ENCODE peak calls at places on chromosomes 6 and 20, in ten cellular contexts. One of them, this sample, is unnamed.

GRCh38 chr6:125913864-125914351 is 42.7 kb upstream of the HINT3 start:
- DNase-seq in fibroblast of lung: peak; percentile 99
- DNase-seq in neural progenitor cell: no peak
- DNase-seq in transverse colon: peak; percentile 69
- DNase-seq in aorta: no peak
- DNase-seq in thoracic aorta: no peak
- DNase-seq in iPS DF 6.9: no peak
- DNase-seq in CD8-positive, alpha-beta T cell: no peak
- DNase-seq in tibial artery: no peak
- DNase-seq in esophagus squamous epithelium: no peak
- DNase-seq in this sample: peak; percentile 41

GRCh38 chr20:47607208-47607613 is 105.5 kb downstream of the NCOA3 start:
- DNase-seq in fibroblast of lung: peak; percentile 72
- DNase-seq in neural progenitor cell: no peak
- DNase-seq in transverse colon: no peak
- DNase-seq in aorta: no peak
- DNase-seq in thoracic aorta: no peak
- DNase-seq in iPS DF 6.9: no peak
- DNase-seq in CD8-positive, alpha-beta T cell: no peak
- DNase-seq in tibial artery: no peak
- DNase-seq in esophagus squamous epithelium: no peak
- DNase-seq in this sample: no peak

GRCh38 chr20:36145877-36146707 is 8.4 kb upstream of the EPB41L1 start:
- DNase-seq in fibroblast of lung: peak; percentile 45
- DNase-seq in neural progenitor cell: no peak
- DNase-seq in transverse colon: no peak
- DNase-seq in aorta: peak; percentile 81
- DNase-seq in thoracic aorta: peak; percentile 44
- DNase-seq in iPS DF 6.9: no peak
- DNase-seq in CD8-positive, alpha-beta T cell: no peak
- DNase-seq in tibial artery: peak; percentile 84
- DNase-seq in esophagus squamous epithelium: no peak
- DNase-seq in this sample: no peak

GRCh38 chr6:167079853-167080297 is 43.0 kb upstream of the CCR6 start:
- DNase-seq in fibroblast of lung: no peak
- DNase-seq in neural progenitor cell: no peak
- DNase-seq in transverse colon: peak; percentile 54
- DNase-seq in aorta: no peak
- DNase-seq in thoracic aorta: no peak
- DNase-seq in iPS DF 6.9: no peak
- DNase-seq in CD8-positive, alpha-beta T cell: peak; percentile 27
- DNase-seq in tibial artery: no peak
- DNase-seq in esophagus squamous epithelium: no peak
- DNase-seq in this sample: peak; percentile 8

GRCh38 chr20:845226-845868 is 11.8 kb downstream of the FAM110A start:
- DNase-seq in fibroblast of lung: no peak
- DNase-seq in neural progenitor cell: peak; percentile 31
- DNase-seq in transverse colon: no peak
- DNase-seq in aorta: no peak
- DNase-seq in thoracic aorta: no peak
- DNase-seq in iPS DF 6.9: no peak
- DNase-seq in CD8-positive, alpha-beta T cell: no peak
- DNase-seq in tibial artery: no peak
- DNase-seq in esophagus squamous epithelium: no peak
- DNase-seq in this sample: no peak

GRCh38 chr6:166760288-166760687 is 133.2 kb upstream of the RPS6KA2 start:
- DNase-seq in fibroblast of lung: no peak
- DNase-seq in neural progenitor cell: no peak
- DNase-seq in transverse colon: no peak
- DNase-seq in aorta: no peak
- DNase-seq in thoracic aorta: no peak
- DNase-seq in iPS DF 6.9: no peak
- DNase-seq in CD8-positive, alpha-beta T cell: peak; percentile 32
- DNase-seq in tibial artery: no peak
- DNase-seq in esophagus squamous epithelium: no peak
- DNase-seq in this sample: no peak

GRCh38 chr6:57040011-57040410 is 6.5 kb upstream of the KIAA1586 start:
- DNase-seq in fibroblast of lung: no peak
- DNase-seq in neural progenitor cell: peak; percentile 17
- DNase-seq in transverse colon: no peak
- DNase-seq in aorta: no peak
- DNase-seq in thoracic aorta: no peak
- DNase-seq in iPS DF 6.9: peak; percentile 39
- DNase-seq in CD8-positive, alpha-beta T cell: no peak
- DNase-seq in tibial artery: no peak
- DNase-seq in esophagus squamous epithelium: no peak
- DNase-seq in this sample: no peak

GRCh38 chr20:35601990-35602389 is 13.6 kb upstream of the SPAG4 start:
- DNase-seq in fibroblast of lung: no peak
- DNase-seq in neural progenitor cell: no peak
- DNase-seq in transverse colon: no peak
- DNase-seq in aorta: no peak
- DNase-seq in thoracic aorta: no peak
- DNase-seq in iPS DF 6.9: no peak
- DNase-seq in CD8-positive, alpha-beta T cell: no peak
- DNase-seq in tibial artery: no peak
- DNase-seq in esophagus squamous epithelium: no peak
- DNase-seq in this sample: no peak

GRCh38 chr6:46787871-46788270 is 5.3 kb upstream of the MEP1A start:
- DNase-seq in fibroblast of lung: no peak
- DNase-seq in neural progenitor cell: no peak
- DNase-seq in transverse colon: no peak
- DNase-seq in aorta: no peak
- DNase-seq in thoracic aorta: no peak
- DNase-seq in iPS DF 6.9: no peak
- DNase-seq in CD8-positive, alpha-beta T cell: no peak
- DNase-seq in tibial artery: no peak
- DNase-seq in esophagus squamous epithelium: no peak
- DNase-seq in this sample: no peak

GRCh38 chr6:19860235-19860877 is 23.2 kb downstream of the ID4 start:
- DNase-seq in fibroblast of lung: no peak
- DNase-seq in neural progenitor cell: no peak
- DNase-seq in transverse colon: peak; percentile 45
- DNase-seq in aorta: no peak
- DNase-seq in thoracic aorta: no peak
- DNase-seq in iPS DF 6.9: no peak
- DNase-seq in CD8-positive, alpha-beta T cell: no peak
- DNase-seq in tibial artery: no peak
- DNase-seq in esophagus squamous epithelium: no peak
- DNase-seq in this sample: no peak

GRCh38 chr6:33672808-33673207 is 38.7 kb downstream of the UQCC2 start:
- DNase-seq in fibroblast of lung: peak; percentile 95
- DNase-seq in neural progenitor cell: peak; percentile 57
- DNase-seq in transverse colon: no peak
- DNase-seq in aorta: peak; percentile 94
- DNase-seq in thoracic aorta: peak; percentile 69
- DNase-seq in iPS DF 6.9: no peak
- DNase-seq in CD8-positive, alpha-beta T cell: no peak
- DNase-seq in tibial artery: peak; percentile 96
- DNase-seq in esophagus squamous epithelium: no peak
- DNase-seq in this sample: peak; percentile 91

GRCh38 chr6:24223131-24223715 is 97.2 kb downstream of the NRSN1 start:
- DNase-seq in fibroblast of lung: peak; percentile 56
- DNase-seq in neural progenitor cell: no peak
- DNase-seq in transverse colon: no peak
- DNase-seq in aorta: no peak
- DNase-seq in thoracic aorta: no peak
- DNase-seq in iPS DF 6.9: no peak
- DNase-seq in CD8-positive, alpha-beta T cell: no peak
- DNase-seq in tibial artery: no peak
- DNase-seq in esophagus squamous epithelium: no peak
- DNase-seq in this sample: no peak

GRCh38 chr6:116010400-116011095 is 50.1 kb downstream of the FRK start:
- DNase-seq in fibroblast of lung: peak; percentile 81
- DNase-seq in neural progenitor cell: peak; percentile 75
- DNase-seq in transverse colon: peak; percentile 78
- DNase-seq in aorta: peak; percentile 79
- DNase-seq in thoracic aorta: peak; percentile 53
- DNase-seq in iPS DF 6.9: peak; percentile 37
- DNase-seq in CD8-positive, alpha-beta T cell: peak; percentile 40
- DNase-seq in tibial artery: peak; percentile 80
- DNase-seq in esophagus squamous epithelium: no peak
- DNase-seq in this sample: peak; percentile 62

GRCh38 chr6:162621246-162621645 is 106.3 kb downstream of the PRKN start:
- DNase-seq in fibroblast of lung: peak; percentile 42
- DNase-seq in neural progenitor cell: peak; percentile 33
- DNase-seq in transverse colon: no peak
- DNase-seq in aorta: no peak
- DNase-seq in thoracic aorta: no peak
- DNase-seq in iPS DF 6.9: no peak
- DNase-seq in CD8-positive, alpha-beta T cell: no peak
- DNase-seq in tibial artery: no peak
- DNase-seq in esophagus squamous epithelium: no peak
- DNase-seq in this sample: no peak

DNA sequence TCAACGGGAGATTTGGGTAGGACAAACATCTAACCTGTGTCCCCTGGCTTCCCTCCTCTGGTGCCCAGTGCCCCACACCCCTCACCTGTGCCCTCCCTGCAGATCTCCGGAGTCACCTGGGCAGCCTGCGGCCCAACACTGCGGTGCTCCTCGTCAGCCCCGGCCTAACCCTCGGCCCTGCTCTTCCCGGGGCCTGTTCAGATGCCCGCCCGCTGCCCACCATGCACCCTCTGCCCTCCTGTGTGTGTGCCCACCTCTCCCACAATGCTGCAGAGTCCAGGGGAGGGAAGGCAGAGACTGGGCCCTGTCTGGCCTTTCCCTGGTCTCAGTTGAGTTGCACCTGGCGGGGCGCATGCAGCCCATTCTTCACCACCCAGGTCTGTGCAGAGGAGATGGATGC is 349.3 kb downstream of the CDH4 start:
- DNase-seq in fibroblast of lung: no peak
- DNase-seq in neural progenitor cell: no peak
- DNase-seq in transverse colon: no peak
- DNase-seq in aorta: no peak
- DNase-seq in thoracic aorta: no peak
- DNase-seq in iPS DF 6.9: no peak
- DNase-seq in CD8-positive, alpha-beta T cell: no peak
- DNase-seq in tibial artery: no peak
- DNase-seq in esophagus squamous epithelium: no peak
- DNase-seq in this sample: no peak
- H3K9me3 ChIP-seq in fibroblast of lung: no peaks in the 10 kb centered on the region
- H3K9me3 ChIP-seq in neural progenitor cell: no peaks in the 10 kb centered on the region
- H3K9me3 ChIP-seq in transverse colon: no peaks in the 10 kb centered on the region
- H3K9me3 ChIP-seq in aorta: peaks cover under 1% of the 10 kb centered on the region
- H3K9me3 ChIP-seq in thoracic aorta: peaks cover 9% of the 10 kb centered on the region
- H3K9me3 ChIP-seq in iPS DF 6.9: no peaks in the 10 kb centered on the region
- H3K9me3 ChIP-seq in CD8-positive, alpha-beta T cell: no peaks in the 10 kb centered on the region
- H3K9me3 ChIP-seq in tibial artery: peaks cover 39% of the 10 kb centered on the region
- H3K9me3 ChIP-seq in esophagus squamous epithelium: no peaks in the 10 kb centered on the region
- H3K9me3 ChIP-seq in this sample: no peaks in the 10 kb centered on the region

GRCh38 chr6:169850154-169850553 is 98.7 kb downstream of the ERMARD start:
- DNase-seq in fibroblast of lung: no peak
- DNase-seq in neural progenitor cell: no peak
- DNase-seq in transverse colon: no peak
- DNase-seq in aorta: no peak
- DNase-seq in thoracic aorta: no peak
- DNase-seq in iPS DF 6.9: no peak
- DNase-seq in CD8-positive, alpha-beta T cell: no peak
- DNase-seq in tibial artery: no peak
- DNase-seq in esophagus squamous epithelium: no peak
- DNase-seq in this sample: no peak
- H3K9me3 ChIP-seq in fibroblast of lung: no peaks in the 10 kb centered on the region
- H3K9me3 ChIP-seq in neural progenitor cell: no peaks in the 10 kb centered on the region
- H3K9me3 ChIP-seq in transverse colon: no peaks in the 10 kb centered on the region
- H3K9me3 ChIP-seq in aorta: no peaks in the 10 kb centered on the region
- H3K9me3 ChIP-seq in thoracic aorta: no peaks in the 10 kb centered on the region
- H3K9me3 ChIP-seq in iPS DF 6.9: no peaks in the 10 kb centered on the region
- H3K9me3 ChIP-seq in CD8-positive, alpha-beta T cell: no peaks in the 10 kb centered on the region
- H3K9me3 ChIP-seq in tibial artery: no peaks in the 10 kb centered on the region
- H3K9me3 ChIP-seq in esophagus squamous epithelium: no peaks in the 10 kb centered on the region
- H3K9me3 ChIP-seq in this sample: no peaks in the 10 kb centered on the region

DNA sequence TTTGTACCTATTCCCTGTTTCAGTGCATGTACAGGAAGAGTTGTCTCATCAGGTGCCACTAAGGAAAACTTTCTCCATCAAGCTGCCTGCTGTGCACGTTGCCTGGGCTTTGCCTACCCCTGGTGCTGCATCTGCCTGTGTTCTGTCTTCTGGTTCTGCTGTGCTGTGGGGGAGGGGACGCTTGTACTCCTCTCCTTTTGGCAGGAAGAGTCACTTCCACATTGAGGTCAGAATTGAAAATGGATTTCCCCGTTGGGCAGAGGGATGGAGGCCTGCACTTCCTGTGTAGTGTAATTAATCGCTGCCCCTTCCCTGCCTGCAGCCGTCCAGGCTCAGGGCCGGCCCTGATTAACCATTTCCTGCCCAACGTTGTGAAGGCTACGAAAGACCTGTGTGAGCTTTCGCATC is 153.3 kb downstream of the SCML4 start:
- DNase-seq in fibroblast of lung: peak; percentile 54
- DNase-seq in neural progenitor cell: peak; percentile 30
- DNase-seq in transverse colon: peak; percentile 41
- DNase-seq in aorta: peak; percentile 83
- DNase-seq in thoracic aorta: no peak
- DNase-seq in iPS DF 6.9: no peak
- DNase-seq in CD8-positive, alpha-beta T cell: no peak
- DNase-seq in tibial artery: peak; percentile 69
- DNase-seq in esophagus squamous epithelium: no peak
- DNase-seq in this sample: no peak
- H3K9me3 ChIP-seq in fibroblast of lung: no peaks in the 10 kb centered on the region
- H3K9me3 ChIP-seq in neural progenitor cell: no peaks in the 10 kb centered on the region
- H3K9me3 ChIP-seq in transverse colon: no peaks in the 10 kb centered on the region
- H3K9me3 ChIP-seq in aorta: no peaks in the 10 kb centered on the region
- H3K9me3 ChIP-seq in thoracic aorta: no peaks in the 10 kb centered on the region
- H3K9me3 ChIP-seq in iPS DF 6.9: no peaks in the 10 kb centered on the region
- H3K9me3 ChIP-seq in CD8-positive, alpha-beta T cell: no peaks in the 10 kb centered on the region
- H3K9me3 ChIP-seq in tibial artery: no peaks in the 10 kb centered on the region
- H3K9me3 ChIP-seq in esophagus squamous epithelium: no peaks in the 10 kb centered on the region
- H3K9me3 ChIP-seq in this sample: no peaks in the 10 kb centered on the region

GRCh38 chr6:168349718-168350117 is 30.1 kb upstream of the DACT2 start:
- DNase-seq in fibroblast of lung: no peak
- DNase-seq in neural progenitor cell: no peak
- DNase-seq in transverse colon: no peak
- DNase-seq in aorta: no peak
- DNase-seq in thoracic aorta: no peak
- DNase-seq in iPS DF 6.9: no peak
- DNase-seq in CD8-positive, alpha-beta T cell: no peak
- DNase-seq in tibial artery: no peak
- DNase-seq in esophagus squamous epithelium: no peak
- DNase-seq in this sample: no peak
- H3K9me3 ChIP-seq in fibroblast of lung: no peaks in the 10 kb centered on the region
- H3K9me3 ChIP-seq in neural progenitor cell: no peaks in the 10 kb centered on the region
- H3K9me3 ChIP-seq in transverse colon: no peaks in the 10 kb centered on the region
- H3K9me3 ChIP-seq in aorta: peaks cover 3% of the 10 kb centered on the region
- H3K9me3 ChIP-seq in thoracic aorta: no peaks in the 10 kb centered on the region
- H3K9me3 ChIP-seq in iPS DF 6.9: no peaks in the 10 kb centered on the region
- H3K9me3 ChIP-seq in CD8-positive, alpha-beta T cell: no peaks in the 10 kb centered on the region
- H3K9me3 ChIP-seq in tibial artery: peaks cover 4% of the 10 kb centered on the region
- H3K9me3 ChIP-seq in esophagus squamous epithelium: no peaks in the 10 kb centered on the region
- H3K9me3 ChIP-seq in this sample: peaks cover 4% of the 10 kb centered on the region

DNA sequence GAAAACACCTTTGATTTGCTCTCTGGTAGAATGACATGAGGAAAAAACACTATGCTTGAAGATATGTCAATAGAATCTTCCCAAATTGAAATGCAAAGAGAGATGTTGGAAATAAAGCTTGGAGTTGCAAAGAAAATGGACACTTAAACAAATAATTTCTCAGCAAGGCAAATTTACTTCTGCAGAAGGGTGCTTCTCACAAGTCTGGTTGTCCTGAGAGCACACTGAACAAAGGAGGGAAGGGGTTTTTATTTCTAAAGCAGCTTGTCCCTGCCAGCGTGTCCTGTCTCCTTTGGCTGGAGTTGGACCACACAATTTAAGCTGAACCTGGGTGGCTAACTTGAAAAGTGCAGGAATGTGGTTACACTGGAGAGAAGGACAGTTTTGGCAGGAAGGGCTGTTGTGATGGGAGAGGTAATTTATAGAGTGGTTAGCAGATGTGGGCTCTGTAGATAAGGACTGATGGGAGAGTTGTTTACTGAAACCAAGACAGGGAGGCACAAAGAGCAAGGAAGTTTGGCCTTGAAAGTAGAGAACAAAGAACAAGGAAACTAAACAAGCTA is 454.6 kb upstream of the EYS start:
- DNase-seq in fibroblast of lung: no peak
- DNase-seq in neural progenitor cell: no peak
- DNase-seq in transverse colon: no peak
- DNase-seq in aorta: no peak
- DNase-seq in thoracic aorta: no peak
- DNase-seq in iPS DF 6.9: no peak
- DNase-seq in CD8-positive, alpha-beta T cell: no peak
- DNase-seq in tibial artery: no peak
- DNase-seq in esophagus squamous epithelium: no peak
- DNase-seq in this sample: no peak
- H3K9me3 ChIP-seq in fibroblast of lung: no peaks in the 10 kb centered on the region
- H3K9me3 ChIP-seq in neural progenitor cell: no peaks in the 10 kb centered on the region
- H3K9me3 ChIP-seq in transverse colon: peaks cover 28% of the 10 kb centered on the region
- H3K9me3 ChIP-seq in aorta: peaks cover 12% of the 10 kb centered on the region
- H3K9me3 ChIP-seq in thoracic aorta: peaks cover 19% of the 10 kb centered on the region
- H3K9me3 ChIP-seq in iPS DF 6.9: peaks cover 6% of the 10 kb centered on the region
- H3K9me3 ChIP-seq in CD8-positive, alpha-beta T cell: no peaks in the 10 kb centered on the region
- H3K9me3 ChIP-seq in tibial artery: peaks cover 24% of the 10 kb centered on the region
- H3K9me3 ChIP-seq in esophagus squamous epithelium: no peaks in the 10 kb centered on the region
- H3K9me3 ChIP-seq in this sample: peaks cover 5% of the 10 kb centered on the region